ENCODE peak calls at places on chromosomes 2 and 18, in five cellular contexts. K, Y, S, L and Z are unnamed samples.

GRCh38 chr18:9897129-9897528 is 11.4 kb downstream of the TXNDC2 start:
- DNase-seq in Y (no peak), K (no peak), L (no peak), S (no peak), Z (no peak)

GRCh38 chr2:45793564-45793963 is 142.1 kb downstream of the PRKCE start:
- DNase-seq in K (no peak), Y (no peak), L (no peak), S (peak; percentile 50), Z (no peak)

GRCh38 chr18:23856466-23857175 is 157.9 kb upstream of the TTC39C start:
- DNase-seq in K (no peak), L (no peak), S (no peak), Y (no peak), Z (no peak)

GRCh38 chr2:121187351-121187921 is 97.6 kb downstream of the TFCP2L1 start:
- DNase-seq in L (no peak), Y (peak; percentile 47), K (no peak), S (no peak), Z (no peak)

GRCh38 chr2:68908392-68908970 is 37.3 kb upstream of the BMP10 start:
- DNase-seq in K (peak; percentile 81), S (no peak), Y (peak; percentile 81), L (peak; percentile 88), Z (peak; percentile 33)

GRCh38 chr18:48894266-48894600 is 56.5 kb downstream of the SMAD7 start:
- DNase-seq in L (no peak), K (peak; percentile 55), S (no peak), Y (peak; percentile 49), Z (no peak)

GRCh38 chr2:147327636-147328035 is 517.2 kb upstream of the ACVR2A start:
- DNase-seq in Y (no peak), L (no peak), K (no peak), S (no peak), Z (no peak)

GRCh38 chr2:230873670-230874401 is 9.1 kb downstream of the ITM2C start:
- DNase-seq in S (no peak), L (peak; percentile 63), Y (no peak), K (no peak), Z (no peak)

GRCh38 chr2:125681576-125681975 is 974.4 kb upstream of the GYPC start:
- DNase-seq in L (no peak), S (no peak), K (no peak), Y (no peak), Z (no peak)

GRCh38 chr2:72035518-72036172 is 112.0 kb downstream of the CYP26B1 start:
- DNase-seq in Y (no peak), L (no peak), S (no peak), K (no peak), Z (no peak)

GRCh38 chr2:208101716-208102631 is 22.4 kb downstream of the CRYGD start:
- DNase-seq in S (peak; percentile 46), K (no peak), L (no peak), Y (no peak), Z (no peak)

GRCh38 chr2:162221064-162221463 is 22.2 kb downstream of the FAP start:
- DNase-seq in L (peak; percentile 58), S (peak; percentile 56), Y (peak; percentile 84), K (peak; percentile 79), Z (peak; percentile 73)

GRCh38 chr2:222903234-222904220 is 42.7 kb downstream of the ACSL3 start:
- DNase-seq in S (peak; percentile 86), Y (no peak), K (no peak), L (peak; percentile 30), Z (no peak)

GRCh38 chr2:42216712-42217111 is 47.6 kb downstream of the EML4 start:
- DNase-seq in K (no peak), Y (no peak), S (no peak), L (no peak), Z (no peak)

GRCh38 chr2:100290718-100291151 is 31.6 kb downstream of the LONRF2 start:
- DNase-seq in S (no peak), Y (no peak), L (no peak), K (no peak), Z (no peak)

GRCh38 chr2:100291152-100291970 is 30.9 kb downstream of the LONRF2 start:
- DNase-seq in Y (peak; percentile 85), S (peak; percentile 72), K (no peak), L (peak; percentile 13), Z (no peak)

GRCh38 chr2:100294162-100294497 is 28.2 kb downstream of the LONRF2 start:
- DNase-seq in Y (no peak), K (no peak), S (no peak), L (no peak), Z (no peak)

GRCh38 chr2:100293341-100294161 is 28.8 kb downstream of the LONRF2 start:
- DNase-seq in K (no peak), Y (no peak), S (no peak), L (no peak), Z (no peak)

DNA sequence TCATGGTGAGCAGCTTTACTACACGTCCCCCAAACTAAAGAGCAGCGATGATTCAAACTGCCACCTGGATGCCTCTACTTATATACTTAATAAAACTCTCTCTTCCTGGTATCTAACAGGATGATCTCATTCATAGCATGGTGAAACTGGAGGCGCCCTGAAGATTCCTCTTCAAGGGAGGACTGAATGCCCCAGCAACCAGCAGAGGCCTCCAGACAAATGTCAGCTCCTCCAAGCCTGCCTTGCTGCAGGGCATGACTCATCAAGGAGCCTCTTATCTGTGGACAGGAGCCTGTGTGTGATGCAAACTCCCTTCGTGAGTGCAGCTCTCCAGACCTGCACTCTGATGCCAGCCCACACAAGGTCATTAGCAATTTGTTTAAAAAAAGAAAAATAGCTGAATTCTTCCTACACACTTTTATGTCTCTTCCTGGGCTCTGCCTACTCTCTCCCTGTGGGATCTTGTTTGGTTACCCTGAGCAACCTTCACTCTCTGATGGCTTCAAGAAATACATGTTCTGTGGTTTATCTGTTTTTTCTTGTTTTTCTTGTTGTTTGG is 30.2 kb downstream of the LONRF2 start:
- DNase-seq in S (peak; percentile 14), Y (peak; percentile 81), K (no peak), L (no peak), Z (no peak)
- TF ChIP-seq EP300 in S (no peak), Y (no peak), K (no peak), L (no peak), Z (no peak)

GRCh38 chr2:176174850-176175728 is 13.4 kb upstream of the HOXD1 start:
- DNase-seq in L (peak; percentile 45), S (no peak), Y (no peak), K (no peak), Z (no peak)

GRCh38 chr2:176175729-176176074 is 12.8 kb upstream of the HOXD1 start:
- DNase-seq in K (no peak), S (no peak), Y (no peak), L (no peak), Z (no peak)

GRCh38 chr2:176177580-176178270 is 10.7 kb upstream of the HOXD1 start:
- DNase-seq in Y (no peak), L (no peak), S (no peak), K (no peak), Z (no peak)

GRCh38 chr2:176174382-176174834 is 14.1 kb upstream of the HOXD1 start:
- DNase-seq in K (no peak), S (no peak), L (no peak), Y (no peak), Z (no peak)

DNA sequence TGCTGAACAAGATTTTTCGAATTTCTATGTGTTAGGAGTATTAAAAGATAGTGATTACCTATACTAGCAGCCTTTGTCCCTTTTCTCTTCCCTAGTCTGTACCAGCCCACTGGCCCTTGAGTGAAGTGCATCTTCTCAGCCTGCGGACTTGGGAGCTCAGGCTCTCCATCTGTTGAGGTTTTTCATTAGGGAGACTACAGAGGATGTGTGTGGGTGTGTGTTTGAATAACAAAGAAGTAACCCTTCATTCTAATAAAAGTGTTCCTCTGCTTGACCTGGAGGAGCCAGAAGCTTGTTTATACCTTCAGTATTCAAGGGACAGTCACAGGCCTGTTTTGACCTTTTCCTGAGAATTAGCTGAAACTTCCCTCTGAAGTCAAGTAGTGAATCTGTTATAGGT is 12.2 kb upstream of the HOXD1 start:
- DNase-seq in L (no peak), K (no peak), Y (no peak), S (no peak), Z (no peak)
- H3K27me3 ChIP-seq in L (peaks cover 81% of the 10 kb centered on the region), K (peaks cover 90% of the 10 kb centered on the region), Y (peaks cover 86% of the 10 kb centered on the region), S (no peaks in the 10 kb centered on the region), Z (peaks cover 3% of the 10 kb centered on the region)

GRCh38 chr2:134310450-134311079 is 56.7 kb downstream of the MGAT5 start:
- DNase-seq in Y (no peak), K (no peak), S (no peak), L (no peak), Z (no peak)

GRCh38 chr2:134306521-134306920 is 52.6 kb downstream of the MGAT5 start:
- DNase-seq in L (no peak), S (no peak), Y (no peak), K (no peak), Z (no peak)

GRCh38 chr2:134308474-134309385 is 54.9 kb downstream of the MGAT5 start:
- DNase-seq in K (no peak), S (no peak), Y (no peak), L (no peak), Z (no peak)

GRCh38 chr2:134304726-134305509 is 51.0 kb downstream of the MGAT5 start:
- DNase-seq in S (no peak), Y (no peak), K (no peak), L (no peak), Z (no peak)

GRCh38 chr2:134307334-134307733 is 53.5 kb downstream of the MGAT5 start:
- DNase-seq in L (no peak), K (no peak), S (no peak), Y (no peak), Z (no peak)
- TF ChIP-seq POLR2A in L (no peak), K (no peak), S (no peak), Y (no peak), Z (no peak)

GRCh38 chr2:235536711-235537110 is 42.9 kb downstream of the AGAP1 start:
- DNase-seq in L (no peak), K (peak; percentile 17), Y (no peak), S (no peak), Z (no peak)

GRCh38 chr2:235535423-235536130 is 41.7 kb downstream of the AGAP1 start:
- DNase-seq in K (peak; percentile 45), Y (no peak), S (no peak), L (no peak), Z (no peak)

GRCh38 chr2:235537587-235537986 is 43.7 kb downstream of the AGAP1 start:
- DNase-seq in Y (no peak), K (no peak), S (no peak), L (no peak), Z (no peak)

GRCh38 chr2:235538989-235539388 is 45.1 kb downstream of the AGAP1 start:
- DNase-seq in Y (no peak), S (no peak), K (peak; percentile 3), L (peak; percentile 19), Z (no peak)

GRCh38 chr2:235537186-235537585 is 43.3 kb downstream of the AGAP1 start:
- DNase-seq in S (no peak), Y (no peak), K (peak; percentile 30), L (peak; percentile 4), Z (no peak)
- TF ChIP-seq EP300 in S (no peak), Y (no peak), K (no peak), L (no peak), Z (no peak)

GRCh38 chr2:38265461-38265860 is 111.6 kb downstream of the ATL2 start:
- DNase-seq in Y (no peak), S (no peak), L (no peak), K (no peak), Z (no peak)

GRCh38 chr2:38268001-38268400 is 109.1 kb downstream of the ATL2 start:
- DNase-seq in Y (no peak), L (no peak), S (no peak), K (no peak), Z (no peak)

GRCh38 chr2:38264649-38265322 is 112.3 kb downstream of the ATL2 start:
- DNase-seq in S (no peak), K (no peak), L (no peak), Y (no peak), Z (no peak)

GRCh38 chr2:38267270-38267925 is 109.7 kb downstream of the ATL2 start:
- DNase-seq in K (no peak), S (no peak), Y (no peak), L (no peak), Z (no peak)

GRCh38 chr2:38266382-38267051 is 110.6 kb downstream of the ATL2 start:
- DNase-seq in L (no peak), Y (no peak), K (no peak), S (no peak), Z (no peak)
- H3K27me3 ChIP-seq in L (no peaks in the 10 kb centered on the region), Y (no peaks in the 10 kb centered on the region), K (no peaks in the 10 kb centered on the region), S (no peaks in the 10 kb centered on the region), Z (no peaks in the 10 kb centered on the region)